ENCODE peak calls at places on chromosomes 7 and 10, in nine cellular contexts. One of them, this sample, is unnamed.

GRCh38 chr7:44061645-44062179 is 3.7 kb downstream of the PGAM2 start:
- DNase-seq in stomach: no peak
- DNase-seq in fibroblast of pulmonary artery: no peak
- DNase-seq in AG10803: no peak
- DNase-seq in H1: no peak
- DNase-seq in upper lobe of right lung: peak
- DNase-seq in adrenal gland: no peak
- DNase-seq in glutamatergic neuron: no peak
- DNase-seq in cardiac fibroblast: no peak
- DNase-seq in this sample: no peak

GRCh38 chr10:119479048-119479394 is 63.5 kb downstream of the RGS10 start:
- DNase-seq in stomach: no peak
- DNase-seq in fibroblast of pulmonary artery: no peak
- DNase-seq in AG10803: peak
- DNase-seq in H1: no peak
- DNase-seq in upper lobe of right lung: no peak
- DNase-seq in adrenal gland: no peak
- DNase-seq in glutamatergic neuron: no peak
- DNase-seq in cardiac fibroblast: no peak
- DNase-seq in this sample: no peak

GRCh38 chr7:39948375-39948774 is 1.7 kb upstream of the CDK13 start:
- DNase-seq in stomach: no peak
- DNase-seq in fibroblast of pulmonary artery: no peak
- DNase-seq in AG10803: no peak
- DNase-seq in H1: no peak
- DNase-seq in upper lobe of right lung: no peak
- DNase-seq in adrenal gland: no peak
- DNase-seq in glutamatergic neuron: no peak
- DNase-seq in cardiac fibroblast: no peak
- DNase-seq in this sample: no peak

GRCh38 chr10:133286366-133286765 is 9.7 kb upstream of the ADAM8 start:
- DNase-seq in stomach: no peak
- DNase-seq in fibroblast of pulmonary artery: no peak
- DNase-seq in AG10803: no peak
- DNase-seq in H1: no peak
- DNase-seq in upper lobe of right lung: no peak
- DNase-seq in adrenal gland: no peak
- DNase-seq in glutamatergic neuron: no peak
- DNase-seq in cardiac fibroblast: no peak
- DNase-seq in this sample: no peak

GRCh38 chr10:33240931-33241330 is 93.5 kb downstream of the NRP1 start:
- DNase-seq in stomach: no peak
- DNase-seq in fibroblast of pulmonary artery: no peak
- DNase-seq in AG10803: peak
- DNase-seq in H1: no peak
- DNase-seq in upper lobe of right lung: no peak
- DNase-seq in adrenal gland: no peak
- DNase-seq in glutamatergic neuron: no peak
- DNase-seq in cardiac fibroblast: peak
- DNase-seq in this sample: no peak

GRCh38 chr10:72567421-72567820 is 58.5 kb downstream of the MICU1 start:
- DNase-seq in stomach: no peak
- DNase-seq in fibroblast of pulmonary artery: peak
- DNase-seq in AG10803: peak
- DNase-seq in H1: no peak
- DNase-seq in upper lobe of right lung: no peak
- DNase-seq in adrenal gland: peak
- DNase-seq in glutamatergic neuron: no peak
- DNase-seq in cardiac fibroblast: peak
- DNase-seq in this sample: no peak

GRCh38 chr10:124175701-124176100 is 82.3 kb upstream of the CHST15 start:
- DNase-seq in stomach: no peak
- DNase-seq in fibroblast of pulmonary artery: no peak
- DNase-seq in AG10803: no peak
- DNase-seq in H1: no peak
- DNase-seq in upper lobe of right lung: no peak
- DNase-seq in adrenal gland: no peak
- DNase-seq in glutamatergic neuron: no peak
- DNase-seq in cardiac fibroblast: no peak
- DNase-seq in this sample: no peak

GRCh38 chr7:74505426-74506328 is 52.0 kb downstream of the GTF2IRD1 start:
- DNase-seq in stomach: no peak
- DNase-seq in fibroblast of pulmonary artery: no peak
- DNase-seq in AG10803: no peak
- DNase-seq in H1: no peak
- DNase-seq in upper lobe of right lung: no peak
- DNase-seq in adrenal gland: no peak
- DNase-seq in glutamatergic neuron: no peak
- DNase-seq in cardiac fibroblast: no peak
- DNase-seq in this sample: no peak

GRCh38 chr7:3309140-3309539 is 8.1 kb downstream of the SDK1 start:
- DNase-seq in stomach: no peak
- DNase-seq in fibroblast of pulmonary artery: peak
- DNase-seq in AG10803: no peak
- DNase-seq in H1: no peak
- DNase-seq in upper lobe of right lung: no peak
- DNase-seq in adrenal gland: no peak
- DNase-seq in glutamatergic neuron: no peak
- DNase-seq in cardiac fibroblast: peak
- DNase-seq in this sample: no peak

GRCh38 chr10:25694976-25695375 is 239.1 kb upstream of the MYO3A start:
- DNase-seq in stomach: no peak
- DNase-seq in fibroblast of pulmonary artery: no peak
- DNase-seq in AG10803: no peak
- DNase-seq in H1: no peak
- DNase-seq in upper lobe of right lung: no peak
- DNase-seq in adrenal gland: no peak
- DNase-seq in glutamatergic neuron: no peak
- DNase-seq in cardiac fibroblast: no peak
- DNase-seq in this sample: no peak

GRCh38 chr10:25697412-25697811 is 236.6 kb upstream of the MYO3A start:
- DNase-seq in stomach: no peak
- DNase-seq in fibroblast of pulmonary artery: no peak
- DNase-seq in AG10803: no peak
- DNase-seq in H1: no peak
- DNase-seq in upper lobe of right lung: no peak
- DNase-seq in adrenal gland: no peak
- DNase-seq in glutamatergic neuron: no peak
- DNase-seq in cardiac fibroblast: no peak
- DNase-seq in this sample: no peak

GRCh38 chr10:25694206-25694933 is 239.7 kb upstream of the MYO3A start:
- DNase-seq in stomach: no peak
- DNase-seq in fibroblast of pulmonary artery: no peak
- DNase-seq in AG10803: no peak
- DNase-seq in H1: no peak
- DNase-seq in upper lobe of right lung: no peak
- DNase-seq in adrenal gland: no peak
- DNase-seq in glutamatergic neuron: no peak
- DNase-seq in cardiac fibroblast: no peak
- DNase-seq in this sample: no peak

GRCh38 chr10:25695586-25695985 is 238.4 kb upstream of the MYO3A start:
- DNase-seq in stomach: no peak
- DNase-seq in fibroblast of pulmonary artery: no peak
- DNase-seq in AG10803: no peak
- DNase-seq in H1: no peak
- DNase-seq in upper lobe of right lung: no peak
- DNase-seq in adrenal gland: no peak
- DNase-seq in glutamatergic neuron: no peak
- DNase-seq in cardiac fibroblast: no peak
- DNase-seq in this sample: no peak

GRCh38 chr10:25696013-25696708 is 237.9 kb upstream of the MYO3A start:
- DNase-seq in stomach: no peak
- DNase-seq in fibroblast of pulmonary artery: no peak
- DNase-seq in AG10803: no peak
- DNase-seq in H1: no peak
- DNase-seq in upper lobe of right lung: no peak
- DNase-seq in adrenal gland: no peak
- DNase-seq in glutamatergic neuron: no peak
- DNase-seq in cardiac fibroblast: no peak
- DNase-seq in this sample: no peak
- TF ChIP-seq CTCF in stomach: no peak
- TF ChIP-seq CTCF in fibroblast of pulmonary artery: peak
- TF ChIP-seq CTCF in AG10803: no peak
- TF ChIP-seq CTCF in H1: peak
- TF ChIP-seq CTCF in upper lobe of right lung: no peak
- TF ChIP-seq CTCF in adrenal gland: no peak
- TF ChIP-seq CTCF in glutamatergic neuron: no peak
- TF ChIP-seq CTCF in cardiac fibroblast: no peak
- TF ChIP-seq CTCF in this sample: no peak

GRCh38 chr10:8066797-8067196 is 12.3 kb downstream of the GATA3 start:
- DNase-seq in stomach: no peak
- DNase-seq in fibroblast of pulmonary artery: no peak
- DNase-seq in AG10803: no peak
- DNase-seq in H1: no peak
- DNase-seq in upper lobe of right lung: no peak
- DNase-seq in adrenal gland: no peak
- DNase-seq in glutamatergic neuron: no peak
- DNase-seq in cardiac fibroblast: no peak
- DNase-seq in this sample: no peak
- TF ChIP-seq CTCF in stomach: no peak
- TF ChIP-seq CTCF in fibroblast of pulmonary artery: no peak
- TF ChIP-seq CTCF in AG10803: no peak
- TF ChIP-seq CTCF in H1: no peak
- TF ChIP-seq CTCF in upper lobe of right lung: no peak
- TF ChIP-seq CTCF in adrenal gland: no peak
- TF ChIP-seq CTCF in glutamatergic neuron: no peak
- TF ChIP-seq CTCF in cardiac fibroblast: no peak
- TF ChIP-seq CTCF in this sample: no peak

GRCh38 chr7:28135296-28135695 is 45.3 kb downstream of the JAZF1 start:
- DNase-seq in stomach: no peak
- DNase-seq in fibroblast of pulmonary artery: peak
- DNase-seq in AG10803: no peak
- DNase-seq in H1: no peak
- DNase-seq in upper lobe of right lung: no peak
- DNase-seq in adrenal gland: no peak
- DNase-seq in glutamatergic neuron: no peak
- DNase-seq in cardiac fibroblast: peak
- DNase-seq in this sample: no peak

GRCh38 chr7:28136420-28136819 is 44.2 kb downstream of the JAZF1 start:
- DNase-seq in stomach: no peak
- DNase-seq in fibroblast of pulmonary artery: no peak
- DNase-seq in AG10803: no peak
- DNase-seq in H1: no peak
- DNase-seq in upper lobe of right lung: no peak
- DNase-seq in adrenal gland: no peak
- DNase-seq in glutamatergic neuron: no peak
- DNase-seq in cardiac fibroblast: no peak
- DNase-seq in this sample: no peak

GRCh38 chr7:28135760-28136159 is 44.8 kb downstream of the JAZF1 start:
- DNase-seq in stomach: no peak
- DNase-seq in fibroblast of pulmonary artery: peak
- DNase-seq in AG10803: no peak
- DNase-seq in H1: no peak
- DNase-seq in upper lobe of right lung: no peak
- DNase-seq in adrenal gland: no peak
- DNase-seq in glutamatergic neuron: no peak
- DNase-seq in cardiac fibroblast: no peak
- DNase-seq in this sample: no peak

GRCh38 chr7:28137471-28137870 is 43.1 kb downstream of the JAZF1 start:
- DNase-seq in stomach: no peak
- DNase-seq in fibroblast of pulmonary artery: no peak
- DNase-seq in AG10803: peak
- DNase-seq in H1: no peak
- DNase-seq in upper lobe of right lung: no peak
- DNase-seq in adrenal gland: no peak
- DNase-seq in glutamatergic neuron: no peak
- DNase-seq in cardiac fibroblast: no peak
- DNase-seq in this sample: no peak

GRCh38 chr7:28136885-28137284 is 43.7 kb downstream of the JAZF1 start:
- DNase-seq in stomach: no peak
- DNase-seq in fibroblast of pulmonary artery: no peak
- DNase-seq in AG10803: no peak
- DNase-seq in H1: no peak
- DNase-seq in upper lobe of right lung: no peak
- DNase-seq in adrenal gland: no peak
- DNase-seq in glutamatergic neuron: no peak
- DNase-seq in cardiac fibroblast: no peak
- DNase-seq in this sample: no peak
- TF ChIP-seq CTCF in stomach: no peak
- TF ChIP-seq CTCF in fibroblast of pulmonary artery: no peak
- TF ChIP-seq CTCF in AG10803: no peak
- TF ChIP-seq CTCF in H1: no peak
- TF ChIP-seq CTCF in upper lobe of right lung: no peak
- TF ChIP-seq CTCF in adrenal gland: no peak
- TF ChIP-seq CTCF in glutamatergic neuron: no peak
- TF ChIP-seq CTCF in cardiac fibroblast: no peak
- TF ChIP-seq CTCF in this sample: no peak

GRCh38 chr10:78359641-78360091 is 326.0 kb downstream of the RPS24 start:
- DNase-seq in stomach: no peak
- DNase-seq in fibroblast of pulmonary artery: no peak
- DNase-seq in AG10803: no peak
- DNase-seq in H1: no peak
- DNase-seq in upper lobe of right lung: no peak
- DNase-seq in adrenal gland: no peak
- DNase-seq in glutamatergic neuron: no peak
- DNase-seq in cardiac fibroblast: no peak
- DNase-seq in this sample: no peak

GRCh38 chr10:78361031-78361430 is 327.4 kb downstream of the RPS24 start:
- DNase-seq in stomach: no peak
- DNase-seq in fibroblast of pulmonary artery: no peak
- DNase-seq in AG10803: no peak
- DNase-seq in H1: no peak
- DNase-seq in upper lobe of right lung: no peak
- DNase-seq in adrenal gland: no peak
- DNase-seq in glutamatergic neuron: no peak
- DNase-seq in cardiac fibroblast: no peak
- DNase-seq in this sample: no peak

GRCh38 chr10:78360284-78360683 is 326.6 kb downstream of the RPS24 start:
- DNase-seq in stomach: no peak
- DNase-seq in fibroblast of pulmonary artery: no peak
- DNase-seq in AG10803: no peak
- DNase-seq in H1: no peak
- DNase-seq in upper lobe of right lung: no peak
- DNase-seq in adrenal gland: no peak
- DNase-seq in glutamatergic neuron: no peak
- DNase-seq in cardiac fibroblast: no peak
- DNase-seq in this sample: no peak

GRCh38 chr10:78363190-78363589 is 329.5 kb downstream of the RPS24 start:
- DNase-seq in stomach: no peak
- DNase-seq in fibroblast of pulmonary artery: no peak
- DNase-seq in AG10803: no peak
- DNase-seq in H1: no peak
- DNase-seq in upper lobe of right lung: no peak
- DNase-seq in adrenal gland: no peak
- DNase-seq in glutamatergic neuron: no peak
- DNase-seq in cardiac fibroblast: no peak
- DNase-seq in this sample: no peak

DNA sequence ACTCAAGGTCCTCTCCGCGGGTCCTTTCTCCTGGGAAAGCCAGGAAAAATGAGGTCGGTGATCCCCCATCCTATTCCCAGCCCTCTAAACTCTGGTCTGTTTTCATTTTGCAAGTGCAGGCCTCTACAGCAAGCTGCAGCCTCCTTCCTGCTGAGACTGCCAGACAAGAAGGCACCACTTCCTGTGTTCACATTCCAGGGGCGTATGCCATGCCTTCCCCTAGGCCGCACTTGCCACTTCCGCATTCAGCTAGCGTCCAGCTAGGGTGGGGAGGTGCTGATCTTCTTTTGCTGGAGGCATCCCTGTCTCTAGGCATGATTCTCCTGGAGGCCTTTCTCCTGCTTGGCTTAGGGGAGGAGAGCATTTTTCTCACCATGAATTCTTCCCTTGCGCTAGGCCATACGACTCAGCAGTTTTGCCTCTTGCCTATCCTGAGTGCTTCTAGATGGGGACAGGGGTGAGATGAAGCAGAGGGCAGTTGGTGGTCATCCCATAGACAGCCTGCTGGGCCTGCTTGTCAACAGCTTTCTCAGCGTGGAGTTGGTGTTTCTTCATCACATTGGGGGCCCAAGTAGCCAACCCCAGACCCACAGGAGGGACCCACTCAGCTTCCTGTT is 328.9 kb downstream of the RPS24 start:
- DNase-seq in stomach: no peak
- DNase-seq in fibroblast of pulmonary artery: no peak
- DNase-seq in AG10803: peak
- DNase-seq in H1: no peak
- DNase-seq in upper lobe of right lung: no peak
- DNase-seq in adrenal gland: peak
- DNase-seq in glutamatergic neuron: no peak
- DNase-seq in cardiac fibroblast: peak
- DNase-seq in this sample: no peak
- TF ChIP-seq CTCF in stomach: no peak
- TF ChIP-seq CTCF in fibroblast of pulmonary artery: no peak
- TF ChIP-seq CTCF in AG10803: no peak
- TF ChIP-seq CTCF in H1: no peak
- TF ChIP-seq CTCF in upper lobe of right lung: no peak
- TF ChIP-seq CTCF in adrenal gland: no peak
- TF ChIP-seq CTCF in glutamatergic neuron: no peak
- TF ChIP-seq CTCF in cardiac fibroblast: no peak
- TF ChIP-seq CTCF in this sample: no peak

This sample was measured in neural crest cell.